ENCODE peak calls at places on chromosomes 3 and 15, in five cellular contexts. V is activated effector memory CD4-positive, alpha-beta T cell treated with Interleukin-2 at 50 U/mL for 16 hours; K is brain microvascular endothelial cell; X is activated CD8-positive, alpha-beta memory T cell treated with anti-CD3 and anti-CD28 coated beads, Interleukin-2, amount 50 U/mL, for 48 hours; B is HTR-8/SVneo. U is an unnamed sample.

GRCh38 chr15:68674975-68675374 is 96.2 kb downstream of the CORO2B start:
- DNase-seq in V (no peak), K (peak), X (no peak), B (no peak), U (no peak)

GRCh38 chr3:183641875-183642274 is 6.5 kb downstream of the KLHL24 start:
- DNase-seq in V (no peak), K (no peak), X (no peak), B (no peak), U (no peak)

GRCh38 chr3:32018723-32019564 is 37.4 kb downstream of the ZNF860 start:
- DNase-seq in V (no peak), K (peak), X (no peak), B (peak), U (no peak)

GRCh38 chr3:112807685-112808084 is 39.0 kb downstream of the CD200R1L start:
- DNase-seq in V (no peak), K (no peak), X (no peak), B (no peak), U (no peak)

GRCh38 chr15:101022306-101022705 is 103.1 kb downstream of the LRRK1 start:
- DNase-seq in V (no peak), K (no peak), X (peak), B (no peak), U (peak)

GRCh38 chr3:160184655-160185054 is 40.6 kb upstream of the C3orf80 start:
- DNase-seq in V (no peak), K (no peak), X (no peak), B (no peak), U (no peak)

GRCh38 chr3:58164916-58165821 is 45.6 kb downstream of the DNASE1L3 start:
- DNase-seq in V (no peak), K (no peak), X (no peak), B (no peak), U (no peak)

GRCh38 chr3:135915206-135915605 is 50.3 kb upstream of the PPP2R3A start:
- DNase-seq in V (no peak), K (no peak), X (no peak), B (no peak), U (no peak)

GRCh38 chr3:49158108-49158709 is 7.9 kb downstream of the CCDC71 start:
- DNase-seq in V (peak), K (no peak), X (no peak), B (no peak), U (no peak)

GRCh38 chr3:149180057-149180573 is 41.5 kb downstream of the CP start:
- DNase-seq in V (no peak), K (peak), X (no peak), B (peak), U (no peak)

GRCh38 chr3:42063886-42064285 is 27.3 kb upstream of the TRAK1 start:
- DNase-seq in V (no peak), K (peak), X (no peak), B (no peak), U (peak)

GRCh38 chr3:134795776-134796312 is 784 bp downstream of the EPHB1 start:
- DNase-seq in V (no peak), K (peak), X (no peak), B (no peak), U (peak)

GRCh38 chr15:79265987-79266579 is 16.4 kb upstream of the ANKRD34C start:
- DNase-seq in V (no peak), K (no peak), X (no peak), B (no peak), U (no peak)

GRCh38 chr3:67719333-67719732 is 64.9 kb upstream of the SUCLG2 start:
- DNase-seq in V (no peak), K (peak), X (no peak), B (peak), U (no peak)

GRCh38 chr3:142543307-142543706 is 35.2 kb downstream of the ATR start:
- DNase-seq in V (no peak), K (no peak), X (no peak), B (no peak), U (no peak)

GRCh38 chr3:8239718-8240698 is 261.6 kb upstream of the LMCD1 start:
- DNase-seq in V (no peak), K (peak), X (no peak), B (peak), U (no peak)

GRCh38 chr3:63819151-63819398 is at the start of gene C3orf49:
- DNase-seq in V (no peak), K (no peak), X (no peak), B (no peak), U (no peak)

GRCh38 chr15:45795487-45796069 is 160.7 kb downstream of the SQOR start:
- DNase-seq in V (no peak), K (peak), X (no peak), B (peak), U (no peak)

GRCh38 chr3:26647078-26647477 is 24.5 kb downstream of the LRRC3B start:
- DNase-seq in V (no peak), K (no peak), X (no peak), B (no peak), U (no peak)

GRCh38 chr15:59062985-59063384 is 42.0 kb upstream of the CCNB2 start:
- DNase-seq in V (no peak), K (no peak), X (no peak), B (no peak), U (no peak)

GRCh38 chr3:3705090-3705775 is 94.0 kb upstream of the LRRN1 start:
- DNase-seq in V (no peak), K (no peak), X (no peak), B (no peak), U (no peak)

GRCh38 chr3:4355401-4356224 is 52.4 kb downstream of the SETMAR start:
- DNase-seq in V (no peak), K (no peak), X (no peak), B (no peak), U (no peak)

GRCh38 chr15:91866971-91867372 is 13.5 kb downstream of the SLCO3A1 start:
- DNase-seq in V (no peak), K (no peak), X (no peak), B (no peak), U (no peak)

GRCh38 chr15:99408236-99409096 is 157.2 kb downstream of the LRRC28 start:
- DNase-seq in V (no peak), K (peak), X (no peak), B (no peak), U (no peak)

GRCh38 chr3:145857956-145858355 is 303.0 kb downstream of the PLOD2 start:
- DNase-seq in V (no peak), K (no peak), X (no peak), B (no peak), U (no peak)

GRCh38 chr3:124248471-124249028 is 256.6 kb upstream of the ROPN1 start:
- DNase-seq in V (no peak), K (peak), X (no peak), B (peak), U (no peak)

GRCh38 chr3:194928183-194928736 is 242.6 kb downstream of the FAM43A start:
- DNase-seq in V (no peak), K (peak), X (no peak), B (peak), U (no peak)

GRCh38 chr3:136186330-136186729 is 9.8 kb downstream of the MSL2 start:
- DNase-seq in V (no peak), K (no peak), X (no peak), B (no peak), U (peak)

GRCh38 chr15:66212471-66212870 is 41.1 kb downstream of the MEGF11 start:
- DNase-seq in V (no peak), K (no peak), X (no peak), B (no peak), U (no peak)

GRCh38 chr3:46710671-46711295 is 6.9 kb downstream of the PRSS50 start:
- DNase-seq in V (no peak), K (no peak), X (peak), B (no peak), U (no peak)

GRCh38 chr15:52344592-52344991 is 49.0 kb upstream of the MYO5C start:
- DNase-seq in V (no peak), K (no peak), X (no peak), B (no peak), U (no peak)

GRCh38 chr3:110810356-110810755 is 261.3 kb upstream of the NECTIN3 start:
- DNase-seq in V (no peak), K (no peak), X (no peak), B (no peak), U (no peak)

GRCh38 chr3:127784865-127785710 is 37.2 kb downstream of the MGLL start:
- DNase-seq in V (no peak), K (no peak), X (no peak), B (no peak), U (no peak)

GRCh38 chr3:14819671-14820070 is 909 bp downstream of the FGD5 start:
- DNase-seq in V (no peak), K (no peak), X (no peak), B (no peak), U (no peak)

U was measured in osteocyte.